ENCODE peak calls at places on chromosomes 2 and 18, in seven cellular contexts. D is activated CD8-positive, alpha-beta memory T cell treated with anti-CD3 and anti-CD28 coated beads, Interleukin-2, amount 50 U/mL, for 48 hours; H is amygdala; E is Right ventricle myocardium superior; P is PC-3; X is activated CD4-positive, alpha-beta T cell treated with anti-CD3 and anti-CD28 coated beads for 36 hours; J is astrocyte of the cerebellum. I is an unnamed sample.

GRCh38 chr2:149611100-149611820 is 23.7 kb upstream of the MMADHC start:
- DNase-seq in E (no peak), J (no peak), P (peak), H (no peak), D (no peak), X (no peak), I (no peak)

GRCh38 chr2:168978461-168978861 is 52.7 kb downstream of the ABCB11 start:
- DNase-seq in H (no peak), X (no peak), E (peak), P (peak), D (no peak), J (no peak), I (no peak)

GRCh38 chr2:216445489-216445888 is 33.2 kb downstream of the SMARCAL1 start:
- DNase-seq in H (no peak), P (no peak), E (no peak), X (no peak), D (no peak), J (no peak), I (no peak)

GRCh38 chr18:21074336-21075323 is 37.0 kb downstream of the ROCK1 start:
- DNase-seq in J (no peak), E (no peak), D (no peak), P (peak), H (no peak), X (no peak), I (no peak)

GRCh38 chr2:215973954-215974699 is 39.2 kb downstream of the MREG start:
- DNase-seq in P (peak), J (no peak), H (no peak), D (no peak), X (no peak), E (no peak), I (no peak)

GRCh38 chr18:79410171-79410641 is 14.5 kb downstream of the NFATC1 start:
- DNase-seq in H (no peak), J (no peak), E (peak), D (no peak), P (no peak), X (no peak), I (no peak)

GRCh38 chr2:57479994-57480393 is 566.6 kb upstream of the VRK2 start:
- DNase-seq in X (no peak), J (no peak), P (peak), H (no peak), D (no peak), E (no peak), I (no peak)

GRCh38 chr18:46160050-46160798 is 56.0 kb downstream of the HAUS1 start:
- DNase-seq in D (no peak), X (no peak), P (no peak), H (no peak), J (no peak), E (no peak), I (peak)

GRCh38 chr2:127619901-127620705 is 25.9 kb upstream of the GPR17 start:
- DNase-seq in P (peak), E (no peak), J (no peak), X (peak), H (no peak), D (peak), I (no peak)

GRCh38 chr2:67304300-67304890 is 92.7 kb upstream of the ETAA1 start:
- DNase-seq in E (no peak), H (no peak), J (no peak), X (no peak), P (peak), D (no peak), I (no peak)

GRCh38 chr18:23837591-23837990 is 148.3 kb downstream of the LAMA3 start:
- DNase-seq in X (no peak), J (peak), P (no peak), E (no peak), H (no peak), D (no peak), I (no peak)

GRCh38 chr2:127951031-127951430 is 65.3 kb upstream of the AMMECR1L start:
- DNase-seq in E (no peak), H (no peak), X (no peak), J (no peak), P (peak), D (no peak), I (no peak)

GRCh38 chr18:50695431-50696176 is 124.2 kb downstream of the MRO start:
- DNase-seq in D (no peak), E (no peak), J (no peak), P (no peak), X (no peak), H (no peak), I (no peak)

GRCh38 chr2:45759310-45759851 is 107.9 kb downstream of the PRKCE start:
- DNase-seq in J (no peak), D (no peak), E (no peak), X (no peak), H (no peak), P (no peak), I (no peak)

GRCh38 chr18:8726281-8726680 is 20.9 kb downstream of the MTCL1 start:
- DNase-seq in P (no peak), X (no peak), D (no peak), E (no peak), J (no peak), H (no peak), I (no peak)

GRCh38 chr18:26051845-26052244 is 38.6 kb downstream of the SS18 start:
- DNase-seq in X (no peak), P (no peak), H (no peak), J (no peak), D (no peak), E (no peak), I (no peak)

GRCh38 chr2:157857881-157858280 is 18.2 kb downstream of the ACVR1 start:
- DNase-seq in H (no peak), J (no peak), E (no peak), D (no peak), P (peak), X (no peak), I (no peak)

GRCh38 chr2:196987654-196988364 is 61.3 kb upstream of the PGAP1 start:
- DNase-seq in E (no peak), X (peak), D (no peak), J (peak), H (peak), P (peak), I (no peak)

GRCh38 chr2:223735659-223736244 is 101.6 kb downstream of the AP1S3 start:
- DNase-seq in P (peak), X (no peak), E (no peak), D (no peak), J (peak), H (no peak), I (no peak)

GRCh38 chr18:46414863-46415262 is 242.2 kb downstream of the LOXHD1 start:
- DNase-seq in X (no peak), H (no peak), P (no peak), D (no peak), J (no peak), E (no peak), I (no peak)

GRCh38 chr2:46456789-46457188 is 22.6 kb upstream of the TMEM247 start:
- DNase-seq in D (no peak), X (no peak), J (no peak), P (no peak), E (no peak), H (no peak), I (no peak)

GRCh38 chr18:59823611-59824195 is 76.1 kb upstream of the PMAIP1 start:
- DNase-seq in H (peak), J (peak), P (peak), E (no peak), D (peak), X (peak), I (peak)

GRCh38 chr2:236764716-236765115 is 195.1 kb downstream of the ACKR3 start:
- DNase-seq in D (no peak), H (no peak), J (no peak), E (no peak), P (no peak), X (no peak), I (no peak)

GRCh38 chr2:100427627-100428258 is 10.3 kb upstream of the CHST10 start:
- DNase-seq in H (peak), X (peak), E (peak), J (no peak), P (peak), D (peak), I (peak)

GRCh38 chr18:26655614-26656400 is 107.5 kb upstream of the KCTD1 start:
- DNase-seq in X (peak), H (peak), D (no peak), J (no peak), E (peak), P (peak), I (peak)

GRCh38 chr2:202267495-202267894 is 1.9 kb downstream of the NOP58 start:
- DNase-seq in E (no peak), D (no peak), J (no peak), H (no peak), X (no peak), P (no peak), I (no peak)

GRCh38 chr2:149365826-149366583 is 35.6 kb downstream of the LYPD6 start:
- DNase-seq in D (no peak), J (no peak), X (no peak), H (no peak), E (no peak), P (peak), I (peak)

GRCh38 chr18:28127763-28128737 is 48.9 kb downstream of the CDH2 start:
- DNase-seq in D (no peak), J (no peak), H (no peak), X (no peak), E (no peak), P (peak), I (no peak)

GRCh38 chr2:191544511-191545062 is 133.3 kb upstream of the NABP1 start:
- DNase-seq in X (no peak), J (no peak), E (no peak), P (peak), H (no peak), D (no peak), I (no peak)